ENCODE peak calls at places on chromosomes 5 and 9, in four cellular contexts. Q, W, G and F are unnamed samples.

GRCh38 chr5:153749941-153750340 is 259.5 kb downstream of the GRIA1 start:
- DNase-seq in G (no peak), W (no peak), Q (no peak), F (no peak)

GRCh38 chr5:82396871-82397514 is 118.8 kb upstream of the RPS23 start:
- DNase-seq in G (peak; percentile 69), Q (peak; percentile 74), W (peak; percentile 98), F (peak; percentile 46)

GRCh38 chr9:78369644-78370219 is 72.8 kb downstream of the PSAT1 start:
- DNase-seq in G (peak; percentile 71), W (peak; percentile 77), Q (peak; percentile 82), F (peak; percentile 51)

GRCh38 chr9:114805670-114806551 is at the start of gene TNFSF15:
- DNase-seq in Q (peak; percentile 83), W (peak; percentile 41), G (peak; percentile 74), F (peak; percentile 83)

GRCh38 chr5:661891-662750 is 31.0 kb downstream of the TPPP start:
- DNase-seq in Q (no peak), W (no peak), G (no peak), F (peak; percentile 82)

GRCh38 chr9:99516657-99517049 is 294.6 kb downstream of the SEC61B start:
- DNase-seq in Q (no peak), G (no peak), W (no peak), F (no peak)

GRCh38 chr5:3034449-3034848 is 283.0 kb upstream of the IRX2 start:
- DNase-seq in W (no peak), Q (no peak), G (no peak), F (no peak)

GRCh38 chr5:25357605-25358004 is 712.8 kb upstream of the CDH10 start:
- DNase-seq in W (no peak), G (no peak), Q (no peak), F (no peak)

GRCh38 chr5:78693339-78693738 is 44.8 kb upstream of the LHFPL2 start:
- DNase-seq in W (no peak), Q (no peak), G (no peak), F (no peak)

GRCh38 chr5:1723476-1723875 is 76.2 kb downstream of the MRPL36 start:
- DNase-seq in G (no peak), Q (peak; percentile 26), W (no peak), F (no peak)

GRCh38 chr5:151903243-151903653 is 21.4 kb downstream of the GLRA1 start:
- DNase-seq in Q (no peak), G (no peak), W (no peak), F (no peak)

GRCh38 chr9:135522931-135523330 is 1.7 kb downstream of the LCN1 start:
- DNase-seq in G (no peak), Q (peak; percentile 39), W (no peak), F (peak; percentile 73)

GRCh38 chr9:114282926-114283325 is 40.0 kb upstream of the ORM1 start:
- DNase-seq in W (peak; percentile 94), Q (peak; percentile 17), G (no peak), F (no peak)

GRCh38 chr9:14428781-14429230 is 114.9 kb upstream of the NFIB start:
- DNase-seq in G (peak; percentile 66), Q (peak; percentile 69), W (peak; percentile 95), F (peak; percentile 44)

GRCh38 chr9:4739587-4740372 is 1.2 kb downstream of the AK3 start:
- DNase-seq in Q (peak; percentile 65), G (peak; percentile 30), W (peak; percentile 58), F (peak; percentile 47)

GRCh38 chr5:128674837-128675446 is 136.9 kb upstream of the FBN2 start:
- DNase-seq in G (peak; percentile 43), Q (no peak), W (peak; percentile 83), F (peak; percentile 26)

GRCh38 chr5:43646997-43647396 is 44.0 kb downstream of the NNT start:
- DNase-seq in Q (no peak), W (peak; percentile 68), G (no peak), F (no peak)

GRCh38 chr9:101582593-101582992 is 12.2 kb downstream of the PPP3R2 start:
- DNase-seq in Q (no peak), W (peak; percentile 42), G (no peak), F (no peak)

GRCh38 chr5:75239681-75240080 is 3.0 kb upstream of the ANKRD31 start:
- DNase-seq in G (no peak), W (no peak), Q (no peak), F (no peak)

GRCh38 chr5:148820778-148821395 is 5.5 kb upstream of the ADRB2 start:
- DNase-seq in G (peak; percentile 42), Q (no peak), W (peak; percentile 64), F (no peak)

GRCh38 chr5:172710695-172711094 is 60.3 kb downstream of the DUSP1 start:
- DNase-seq in W (no peak), Q (no peak), G (no peak), F (no peak)

GRCh38 chr5:177189965-177190364 is 56.4 kb downstream of the NSD1 start:
- DNase-seq in W (no peak), G (no peak), Q (no peak), F (no peak)

GRCh38 chr9:38370231-38370630 is 22.3 kb upstream of the ALDH1B1 start:
- DNase-seq in Q (no peak), G (no peak), W (no peak), F (peak; percentile 13)

GRCh38 chr5:139854029-139854605 is 58.5 kb downstream of the PSD2 start:
- DNase-seq in W (no peak), G (no peak), Q (peak; percentile 54), F (no peak)

GRCh38 chr9:120396418-120396817 is 183.5 kb downstream of the CDK5RAP2 start:
- DNase-seq in W (no peak), Q (no peak), G (no peak), F (no peak)

GRCh38 chr9:91712811-91713210 is 237.2 kb downstream of the ROR2 start:
- DNase-seq in W (no peak), Q (no peak), G (no peak), F (no peak)

GRCh38 chr9:25562101-25562500 is 116.1 kb downstream of the TUSC1 start:
- DNase-seq in Q (no peak), W (no peak), G (no peak), F (no peak)

GRCh38 chr5:137036630-137037029 is 462.5 kb downstream of the SPOCK1 start:
- DNase-seq in G (no peak), Q (no peak), W (no peak), F (no peak)

GRCh38 chr9:105912868-105913516 is 218.7 kb downstream of the TMEM38B start:
- DNase-seq in G (no peak), W (no peak), Q (no peak), F (no peak)

GRCh38 chr5:103800728-103801127 is 238.1 kb upstream of the NUDT12 start:
- DNase-seq in G (peak; percentile 9), Q (no peak), W (peak; percentile 72), F (no peak)

GRCh38 chr5:127041571-127041970 is 11.2 kb upstream of the MARCHF3 start:
- DNase-seq in G (no peak), W (peak; percentile 31), Q (no peak), F (no peak)

GRCh38 chr5:95836544-95836943 is 14.0 kb upstream of the GLRX start:
- DNase-seq in Q (no peak), W (no peak), G (no peak), F (no peak)

GRCh38 chr5:95837492-95837891 is 15.0 kb upstream of the GLRX start:
- DNase-seq in Q (no peak), G (no peak), W (no peak), F (no peak)

GRCh38 chr5:95838001-95838520 is 15.5 kb upstream of the GLRX start:
- DNase-seq in Q (no peak), G (no peak), W (no peak), F (no peak)

GRCh38 chr5:95838552-95838951 is 16.0 kb upstream of the GLRX start:
- DNase-seq in G (no peak), Q (no peak), W (no peak), F (no peak)

DNA sequence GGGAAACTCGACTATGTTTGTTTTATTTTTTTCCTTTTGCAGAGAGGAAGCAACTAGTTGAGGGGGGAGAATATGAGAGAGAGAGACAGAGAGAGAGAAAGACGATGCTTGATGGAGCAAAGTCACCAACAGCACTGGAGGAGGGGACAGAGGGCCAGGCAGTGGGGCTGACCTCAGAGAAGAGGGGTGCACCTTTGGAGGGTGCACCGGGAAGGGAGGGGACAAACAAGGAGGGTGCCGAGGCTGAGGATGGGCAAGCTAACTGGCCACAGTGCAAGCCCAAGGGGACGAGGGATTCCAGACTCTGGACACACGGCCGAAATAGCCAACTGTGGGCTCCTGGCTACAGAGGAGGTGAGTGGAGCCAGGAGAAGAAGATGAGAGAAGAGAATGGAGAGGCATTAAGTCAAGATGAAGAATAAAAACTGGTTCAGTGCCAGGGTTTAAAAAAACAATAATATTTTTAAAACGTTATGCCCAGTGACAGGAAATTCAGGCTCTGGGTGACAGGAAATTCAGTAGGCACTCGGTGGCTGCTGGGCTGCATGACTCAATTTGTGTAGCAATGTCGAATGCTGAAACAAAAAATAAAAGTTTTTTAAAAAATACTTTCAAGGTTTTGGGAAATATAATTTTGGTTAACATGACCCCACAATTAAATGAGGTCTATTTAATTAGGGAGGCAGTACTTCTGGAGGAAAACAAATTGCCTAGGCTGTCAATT is 13.3 kb upstream of the GLRX start:
- DNase-seq in Q (no peak), W (no peak), G (no peak), F (no peak)
- H3K4me3 ChIP-seq in Q (peak overlapping the region; percentile 56), W (peak overlapping the region; percentile 82), G (no peak overlapping the region), F (peak overlapping the region; percentile 45)

GRCh38 chr9:137982132-137982666 is 104.6 kb downstream of the CACNA1B start:
- DNase-seq in Q (no peak), G (no peak), W (no peak), F (no peak)

GRCh38 chr9:137984520-137985257 is 107.1 kb downstream of the CACNA1B start:
- DNase-seq in G (no peak), Q (no peak), W (no peak), F (no peak)

GRCh38 chr9:137985637-137986071 is 108.1 kb downstream of the CACNA1B start:
- DNase-seq in G (no peak), Q (no peak), W (no peak), F (no peak)

GRCh38 chr9:137986268-137987099 is 108.9 kb downstream of the CACNA1B start:
- DNase-seq in Q (peak; percentile 61), W (no peak), G (no peak), F (no peak)

DNA sequence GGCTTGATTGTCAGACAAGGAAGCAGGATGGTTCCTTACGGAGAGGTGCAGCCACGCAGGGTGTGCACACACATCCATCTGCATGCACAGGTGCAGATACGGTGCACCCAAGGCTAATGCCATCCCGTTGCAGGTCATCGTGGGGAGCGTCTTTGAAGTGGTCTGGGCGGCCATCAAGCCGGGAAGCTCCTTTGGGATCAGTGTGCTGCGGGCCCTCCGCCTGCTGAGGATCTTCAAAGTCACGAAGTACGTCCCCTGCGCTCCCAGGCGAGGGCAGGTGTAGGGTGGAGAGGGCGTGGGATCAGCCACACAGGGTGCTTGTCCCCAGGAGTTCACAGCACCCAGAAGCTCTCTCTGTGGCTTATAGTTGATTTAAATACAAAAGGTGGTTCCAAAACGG is 106.4 kb downstream of the CACNA1B start:
- DNase-seq in Q (no peak), W (no peak), G (no peak), F (peak; percentile 52)
- H3K36me3 ChIP-seq in Q (no peaks in the 10 kb centered on the region), W (no peaks in the 10 kb centered on the region), G (no peaks in the 10 kb centered on the region), F (no peaks in the 10 kb centered on the region)

GRCh38 chr5:180090769-180091546 is 19.4 kb upstream of the RNF130 start:
- DNase-seq in G (peak; percentile 69), W (peak; percentile 47), Q (no peak), F (no peak)
- H3K4me3 ChIP-seq in G (no peak overlapping the region), W (peak overlapping the region; percentile 79), Q (peak overlapping the region; percentile 58), F (peak overlapping the region; percentile 59)

DNA sequence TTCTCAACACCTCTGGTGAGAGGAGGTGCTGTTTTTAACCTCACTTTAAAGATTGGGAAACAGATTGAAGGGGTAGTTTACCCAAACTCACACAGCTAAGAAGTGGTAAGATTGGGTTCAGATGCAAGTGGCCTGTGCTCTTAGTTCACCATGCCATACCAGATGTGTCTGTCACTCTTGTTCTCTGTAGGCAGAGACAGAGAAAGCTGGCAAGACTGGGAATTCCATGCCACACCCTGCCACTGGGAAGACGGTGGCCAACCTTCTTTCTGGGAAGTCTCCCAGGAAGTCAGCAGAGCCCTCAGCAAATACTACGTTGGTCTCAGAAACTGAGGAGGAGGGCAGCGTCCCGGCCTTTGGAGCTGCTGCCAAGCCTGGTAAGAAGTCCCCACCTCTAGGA is 11.0 kb downstream of the TCOF1 start:
- DNase-seq in W (no peak), G (no peak), Q (no peak), F (no peak)
- H3K36me3 ChIP-seq in W (peaks cover 89% of the 10 kb centered on the region), G (peaks cover 58% of the 10 kb centered on the region), Q (peaks cover 95% of the 10 kb centered on the region), F (peaks cover 83% of the 10 kb centered on the region)